ENCODE peak calls at places on chromosomes 12 and 14, in five cellular contexts. D is H54; T is activated naive CD8-positive, alpha-beta T cell treated with anti-CD3 and anti-CD28 coated beads for 36 hours; W is cardiac muscle cell; Q is tibial artery. R is an unnamed sample.

GRCh38 chr12:19236656-19237055 is 107.1 kb downstream of the PLEKHA5 start:
- DNase-seq in D (no peak), T (no peak), W (no peak), Q (no peak), R (peak; percentile 17)

GRCh38 chr14:104394606-104394910 is 185.0 kb upstream of the C14orf180 start:
- DNase-seq in D (no peak), T (no peak), W (no peak), Q (peak; percentile 11), R (no peak)

GRCh38 chr12:54195736-54196347 is 7.1 kb upstream of the SMUG1 start:
- DNase-seq in D (peak; percentile 46), T (no peak), W (no peak), Q (no peak), R (peak; percentile 76)

GRCh38 chr12:119780786-119781434 is 96.2 kb downstream of the CIT start:
- DNase-seq in D (no peak), T (no peak), W (peak; percentile 49), Q (peak; percentile 22), R (no peak)

GRCh38 chr12:42932937-42933336 is 343.4 kb upstream of the PRICKLE1 start:
- DNase-seq in D (no peak), T (no peak), W (no peak), Q (no peak), R (no peak)

GRCh38 chr12:60263146-60263545 is 667.3 kb downstream of the SLC16A7 start:
- DNase-seq in D (no peak), T (no peak), W (no peak), Q (no peak), R (no peak)

GRCh38 chr12:47903927-47904646 is 707 bp downstream of the VDR start:
- DNase-seq in D (peak; percentile 65), T (peak; percentile 70), W (no peak), Q (peak; percentile 80), R (peak; percentile 79)

GRCh38 chr14:78088941-78089340 is 81.2 kb upstream of the NRXN3 start:
- DNase-seq in D (no peak), T (no peak), W (peak; percentile 26), Q (no peak), R (no peak)

GRCh38 chr14:30849354-30849753 is 25.0 kb upstream of the COCH start:
- DNase-seq in D (no peak), T (no peak), W (no peak), Q (no peak), R (peak; percentile 93)

GRCh38 chr12:25200703-25201102 is 5.7 kb downstream of the ETFRF1 start:
- DNase-seq in D (no peak), T (no peak), W (no peak), Q (no peak), R (no peak)

GRCh38 chr14:58082491-58083098 is 69.4 kb downstream of the ARMH4 start:
- DNase-seq in D (peak; percentile 30), T (no peak), W (no peak), Q (no peak), R (peak; percentile 11)

GRCh38 chr12:42935090-42935489 is 345.5 kb upstream of the PRICKLE1 start:
- DNase-seq in D (no peak), T (no peak), W (no peak), Q (no peak), R (no peak)

GRCh38 chr14:75888933-75889332 is 92.9 kb downstream of the TGFB3 start:
- DNase-seq in D (no peak), T (no peak), W (no peak), Q (no peak), R (no peak)

GRCh38 chr14:62179367-62180018 is 417.3 kb downstream of the SNAPC1 start:
- DNase-seq in D (peak; percentile 7), T (peak; percentile 9), W (peak; percentile 83), Q (no peak), R (peak; percentile 29)

GRCh38 chr12:80187660-80188090 is 88.3 kb downstream of the OTOGL start:
- DNase-seq in D (no peak), T (peak; percentile 40), W (peak; percentile 78), Q (no peak), R (no peak)

GRCh38 chr12:67068773-67069450 is 200.2 kb upstream of the CAND1 start:
- DNase-seq in D (no peak), T (peak; percentile 66), W (peak; percentile 79), Q (no peak), R (no peak)

GRCh38 chr12:57208946-57209282 is 7.7 kb upstream of the NXPH4 start:
- DNase-seq in D (no peak), T (no peak), W (no peak), Q (peak; percentile 33), R (no peak)

GRCh38 chr12:51972424-51972812 is 20.9 kb downstream of the ACVR1B start:
- DNase-seq in D (no peak), T (no peak), W (no peak), Q (no peak), R (peak; percentile 33)

R was measured in MV-4-11.